ENCODE peak calls at places on chromosomes 6 and 20, in ten cellular contexts. U, Z, Y, F, D, O, M, A, W and T are unnamed samples.

GRCh38 chr20:43959079-43959919 is 44.6 kb downstream of the TOX2 start:
- DNase-seq in U (peak; percentile 55), Z (no peak), Y (peak; percentile 20), F (no peak), D (no peak), O (peak; percentile 81), M (peak; percentile 39), A (no peak), W (no peak), T (peak; percentile 30)

GRCh38 chr6:134372603-134373281 is 54.8 kb upstream of the SGK1 start:
- DNase-seq in U (no peak), Z (peak; percentile 90), Y (no peak), F (no peak), D (peak; percentile 32), O (no peak), M (no peak), A (no peak), W (peak; percentile 66), T (no peak)

GRCh38 chr6:83976871-83977270 is 56.7 kb upstream of the MRAP2 start:
- DNase-seq in U (no peak), Z (no peak), Y (no peak), F (peak; percentile 6), D (no peak), O (no peak), M (no peak), A (no peak), W (no peak), T (no peak)

GRCh38 chr20:43669332-43669731 is 2.4 kb downstream of the MYBL2 start:
- DNase-seq in U (no peak), Z (peak; percentile 48), Y (peak; percentile 24), F (peak; percentile 31), D (no peak), O (no peak), M (no peak), A (no peak), W (peak; percentile 7), T (no peak)

GRCh38 chr6:134245041-134245440 is 72.9 kb downstream of the SGK1 start:
- DNase-seq in U (no peak), Z (peak; percentile 76), Y (no peak), F (no peak), D (no peak), O (no peak), M (peak; percentile 49), A (peak; percentile 59), W (peak; percentile 74), T (no peak)

GRCh38 chr6:7642784-7643183 is 52.8 kb downstream of the SNRNP48 start:
- DNase-seq in U (no peak), Z (no peak), Y (no peak), F (no peak), D (no peak), O (no peak), M (no peak), A (no peak), W (no peak), T (no peak)

GRCh38 chr6:159892053-159892452 is 1.3 kb downstream of the MAS1 start:
- DNase-seq in U (no peak), Z (no peak), Y (no peak), F (no peak), D (no peak), O (no peak), M (no peak), A (no peak), W (no peak), T (no peak)

GRCh38 chr6:139846538-139847321 is 472.3 kb upstream of the CITED2 start:
- DNase-seq in U (no peak), Z (no peak), Y (no peak), F (no peak), D (no peak), O (no peak), M (no peak), A (no peak), W (no peak), T (no peak)

GRCh38 chr20:46004813-46005505 is 3.7 kb upstream of the MMP9 start:
- DNase-seq in U (peak; percentile 46), Z (no peak), Y (peak; percentile 68), F (peak; percentile 84), D (no peak), O (peak; percentile 60), M (no peak), A (no peak), W (no peak), T (peak; percentile 49)

GRCh38 chr20:15475483-15475882 is 1097.8 kb downstream of the KIF16B start:
- DNase-seq in U (peak; percentile 53), Z (no peak), Y (no peak), F (peak; percentile 50), D (peak; percentile 33), O (peak; percentile 58), M (no peak), A (no peak), W (no peak), T (peak; percentile 2)

GRCh38 chr20:39004508-39004907 is 42.4 kb downstream of the DHX35 start:
- DNase-seq in U (peak; percentile 25), Z (no peak), Y (no peak), F (peak; percentile 67), D (no peak), O (no peak), M (no peak), A (no peak), W (no peak), T (peak; percentile 16)

GRCh38 chr20:59177266-59178250 is 13.9 kb downstream of the ZNF831 start:
- DNase-seq in U (peak; percentile 13), Z (no peak), Y (no peak), F (no peak), D (no peak), O (no peak), M (no peak), A (no peak), W (no peak), T (peak; percentile 70)

GRCh38 chr6:42424906-42425474 is 26.7 kb downstream of the TRERF1 start:
- DNase-seq in U (no peak), Z (no peak), Y (no peak), F (no peak), D (no peak), O (no peak), M (no peak), A (no peak), W (no peak), T (no peak)

GRCh38 chr20:63082308-63082938 is 75.7 kb upstream of the BHLHE23 start:
- DNase-seq in U (no peak), Z (peak; percentile 38), Y (peak; percentile 16), F (peak; percentile 86), D (peak; percentile 38), O (peak; percentile 49), M (no peak), A (no peak), W (peak; percentile 23), T (peak; percentile 62)

GRCh38 chr6:90286884-90287488 is 9.7 kb downstream of the BACH2 start:
- DNase-seq in U (peak; percentile 67), Z (peak; percentile 58), Y (peak; percentile 89), F (peak; percentile 37), D (no peak), O (no peak), M (no peak), A (no peak), W (peak; percentile 41), T (peak; percentile 88)

GRCh38 chr6:111823831-111824607 is 49.2 kb downstream of the FYN start:
- DNase-seq in U (no peak), Z (peak; percentile 86), Y (no peak), F (peak; percentile 4), D (no peak), O (no peak), M (peak; percentile 57), A (peak; percentile 26), W (peak; percentile 78), T (peak; percentile 61)

DNA sequence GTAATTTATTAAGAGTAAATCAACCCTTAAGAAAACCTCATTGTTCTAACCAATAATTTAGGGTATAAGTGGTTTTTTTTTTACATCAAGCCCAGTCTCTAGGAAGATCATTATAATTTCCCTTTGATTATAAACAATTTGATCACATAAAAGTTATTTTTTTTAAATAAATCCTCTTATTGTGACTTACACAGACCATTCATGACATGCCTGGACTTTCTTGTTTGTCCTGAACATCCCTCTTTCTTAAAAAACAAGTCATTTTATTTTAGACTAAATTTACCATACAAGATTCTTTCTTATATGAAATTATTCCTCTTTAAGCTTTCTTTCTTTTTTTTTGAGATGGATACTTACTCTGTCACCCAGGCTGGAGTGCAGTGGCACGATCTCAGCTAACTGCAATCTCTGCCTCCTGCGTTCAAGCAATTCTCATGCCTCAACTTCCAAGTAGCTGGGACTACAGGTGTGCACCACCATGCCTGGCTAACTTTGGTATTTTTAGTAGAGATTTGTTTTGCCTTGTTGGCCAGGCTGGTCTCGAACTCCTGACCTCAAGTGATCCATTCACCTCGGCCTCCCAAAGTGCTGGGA is 53.6 kb upstream of the AGPAT4 start:
- DNase-seq in U (no peak), Z (peak; percentile 18), Y (peak; percentile 45), F (no peak), D (no peak), O (no peak), M (no peak), A (no peak), W (no peak), T (no peak)
- TF ChIP-seq CTCF in U (no peak), Z (no peak), Y (no peak), F (no peak), D (no peak), O (no peak), M (no peak), A (no peak), W (no peak), T (no peak)

DNA sequence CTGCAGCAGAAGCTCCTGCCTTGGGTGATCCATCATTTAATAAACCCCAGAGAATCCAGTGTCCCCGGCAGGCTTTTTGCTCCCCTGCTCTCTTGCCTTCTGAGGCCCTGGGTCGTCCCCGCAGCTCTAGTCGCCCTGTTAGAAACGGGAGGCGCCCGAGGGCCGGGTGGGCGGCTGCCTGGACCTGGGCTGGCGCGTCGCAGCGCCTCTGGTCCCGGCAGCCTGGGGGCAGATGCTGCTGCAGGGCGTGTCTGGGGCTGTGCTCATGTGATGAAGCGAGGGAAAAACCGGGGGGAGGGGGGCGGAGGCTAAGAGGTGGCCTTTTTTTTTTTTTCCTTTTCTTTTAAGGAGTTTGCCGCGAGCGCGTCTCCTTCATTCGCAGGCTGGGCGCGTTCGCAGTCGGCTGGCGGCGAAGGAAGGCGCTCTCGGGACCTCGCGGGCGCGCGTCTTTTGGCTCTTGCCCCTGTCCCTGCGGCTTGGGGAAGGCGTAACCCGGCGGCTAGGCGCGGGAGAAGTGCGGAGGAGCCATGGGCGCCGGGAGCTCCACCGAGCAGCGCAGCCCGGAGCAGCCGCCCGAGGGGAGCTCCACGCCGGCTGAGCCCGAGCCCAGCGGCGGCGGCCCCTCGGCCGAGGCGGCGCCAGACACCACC is 394 bp downstream of the AKAP12 start:
- DNase-seq in U (peak; percentile 3), Z (peak; percentile 86), Y (no peak), F (peak; percentile 44), D (peak; percentile 84), O (peak; percentile 67), M (peak; percentile 62), A (no peak), W (peak; percentile 90), T (peak; percentile 81)
- TF ChIP-seq CTCF in U (no peak), Z (no peak), Y (no peak), F (no peak), D (no peak), O (no peak), M (no peak), A (no peak), W (peak; percentile 9), T (no peak)

GRCh38 chr6:113190170-113190569 is 667.0 kb upstream of the MARCKS start:
- DNase-seq in U (peak; percentile 10), Z (no peak), Y (no peak), F (no peak), D (no peak), O (no peak), M (no peak), A (no peak), W (no peak), T (no peak)
- TF ChIP-seq CTCF in U (no peak), Z (peak; percentile 2), Y (peak; percentile 42), F (no peak), D (peak; percentile 43), O (no peak), M (no peak), A (no peak), W (peak; percentile 8), T (no peak)

GRCh38 chr6:158057213-158057987 is 75.7 kb downstream of the SYNJ2 start:
- DNase-seq in U (no peak), Z (peak; percentile 98), Y (no peak), F (peak; percentile 93), D (no peak), O (no peak), M (peak; percentile 82), A (peak; percentile 78), W (peak; percentile 92), T (peak; percentile 49)
- TF ChIP-seq CTCF in U (no peak), Z (no peak), Y (no peak), F (no peak), D (no peak), O (no peak), M (no peak), A (no peak), W (no peak), T (no peak)